ENCODE peak calls at places on chromosome 14, in eight cellular contexts. K is MM.1S, N is fibroblast of lung, C is HCT116, R is SK-N-SH, B is K562, Y is GM12878, P is neural progenitor cell. H is an unnamed sample.

GRCh38 chr14:96479435-96480146 is 22.6 kb upstream of the PAPOLA start:
- DNase-seq in K (no peak), N (peak), C (no peak), R (no peak), B (no peak), Y (no peak), P (no peak), H (no peak)

GRCh38 chr14:24818054-24818822 is 184.2 kb upstream of the GZMB start:
- DNase-seq in K (no peak), N (no peak), C (no peak), R (no peak), B (no peak), Y (no peak), P (no peak), H (peak)

GRCh38 chr14:26856832-26857508 is 259.1 kb upstream of the NOVA1 start:
- DNase-seq in K (no peak), N (no peak), C (no peak), R (no peak), B (no peak), Y (no peak), P (no peak), H (no peak)

GRCh38 chr14:81311128-81311527 is 89.0 kb downstream of the STON2 start:
- DNase-seq in K (no peak), N (no peak), C (no peak), R (no peak), B (no peak), Y (no peak), P (no peak), H (no peak)

GRCh38 chr14:61347771-61348443 is 26.5 kb downstream of the PRKCH start:
- DNase-seq in K (no peak), N (no peak), C (no peak), R (no peak), B (no peak), Y (no peak), P (no peak), H (no peak)

GRCh38 chr14:53858344-53858682 is 98.3 kb downstream of the BMP4 start:
- DNase-seq in K (no peak), N (no peak), C (no peak), R (no peak), B (no peak), Y (no peak), P (no peak), H (no peak)

GRCh38 chr14:21055473-21056117 is 2.0 kb upstream of the RNASE8 start:
- DNase-seq in K (no peak), N (no peak), C (no peak), R (no peak), B (no peak), Y (no peak), P (no peak), H (peak)

GRCh38 chr14:37232907-37233481 is 35.3 kb downstream of the MIPOL1 start:
- DNase-seq in K (peak), N (peak), C (peak), R (peak), B (peak), Y (no peak), P (peak), H (no peak)

GRCh38 chr14:26820578-26820977 is 222.7 kb upstream of the NOVA1 start:
- DNase-seq in K (no peak), N (no peak), C (no peak), R (no peak), B (no peak), Y (no peak), P (no peak), H (no peak)

GRCh38 chr14:51609251-51609986 is 42.3 kb upstream of the FRMD6 start:
- DNase-seq in K (no peak), N (no peak), C (no peak), R (no peak), B (no peak), Y (no peak), P (no peak), H (no peak)

GRCh38 chr14:35986219-35986573 is 160.1 kb downstream of the BRMS1L start:
- DNase-seq in K (no peak), N (no peak), C (no peak), R (no peak), B (no peak), Y (peak), P (no peak), H (no peak)

GRCh38 chr14:55339770-55340169 is 68.5 kb downstream of the FBXO34 start:
- DNase-seq in K (peak), N (no peak), C (no peak), R (no peak), B (no peak), Y (no peak), P (no peak), H (no peak)

GRCh38 chr14:81450100-81450531 is 50.0 kb upstream of the STON2 start:
- DNase-seq in K (no peak), N (peak), C (no peak), R (no peak), B (no peak), Y (no peak), P (peak), H (no peak)

GRCh38 chr14:105582639-105583038 is 56.3 kb downstream of the TMEM121 start:
- DNase-seq in K (peak), N (peak), C (no peak), R (no peak), B (no peak), Y (no peak), P (peak), H (no peak)

GRCh38 chr14:34199585-34199984 is 248.7 kb upstream of the EGLN3 start:
- DNase-seq in K (no peak), N (peak), C (no peak), R (no peak), B (no peak), Y (no peak), P (no peak), H (no peak)

GRCh38 chr14:105333020-105333490 is 18.5 kb downstream of the PACS2 start:
- DNase-seq in K (no peak), N (no peak), C (no peak), R (no peak), B (no peak), Y (no peak), P (no peak), H (no peak)

GRCh38 chr14:51511265-51511664 is 140.4 kb upstream of the FRMD6 start:
- DNase-seq in K (no peak), N (no peak), C (no peak), R (no peak), B (no peak), Y (no peak), P (no peak), H (no peak)

GRCh38 chr14:78701246-78701645 is 531.1 kb downstream of the NRXN3 start:
- DNase-seq in K (no peak), N (no peak), C (no peak), R (no peak), B (no peak), Y (no peak), P (no peak), H (no peak)

GRCh38 chr14:99884834-99885648 is 91.8 kb downstream of the EML1 start:
- DNase-seq in K (peak), N (peak), C (peak), R (peak), B (peak), Y (peak), P (peak), H (no peak)

GRCh38 chr14:91149462-91149861 is 35.6 kb downstream of the DGLUCY start:
- DNase-seq in K (no peak), N (peak), C (no peak), R (no peak), B (peak), Y (no peak), P (no peak), H (peak)

GRCh38 chr14:92651793-92652382 is 96.5 kb downstream of the LGMN start:
- DNase-seq in K (no peak), N (no peak), C (no peak), R (no peak), B (no peak), Y (no peak), P (no peak), H (peak)

GRCh38 chr14:75310295-75311059 is 31.8 kb downstream of the FOS start:
- DNase-seq in K (no peak), N (peak), C (no peak), R (peak), B (no peak), Y (no peak), P (peak), H (peak)

GRCh38 chr14:103897075-103897947 is 30.9 kb upstream of the TDRD9 start:
- DNase-seq in K (no peak), N (no peak), C (no peak), R (no peak), B (no peak), Y (no peak), P (no peak), H (peak)

GRCh38 chr14:103898204-103898603 is 30.1 kb upstream of the TDRD9 start:
- DNase-seq in K (no peak), N (no peak), C (no peak), R (no peak), B (no peak), Y (no peak), P (no peak), H (no peak)

GRCh38 chr14:103898711-103899110 is 29.5 kb upstream of the TDRD9 start:
- DNase-seq in K (no peak), N (no peak), C (no peak), R (no peak), B (no peak), Y (no peak), P (no peak), H (peak)

GRCh38 chr14:103899833-103900232 is 28.4 kb upstream of the TDRD9 start:
- DNase-seq in K (no peak), N (no peak), C (no peak), R (peak), B (no peak), Y (no peak), P (no peak), H (no peak)

DNA sequence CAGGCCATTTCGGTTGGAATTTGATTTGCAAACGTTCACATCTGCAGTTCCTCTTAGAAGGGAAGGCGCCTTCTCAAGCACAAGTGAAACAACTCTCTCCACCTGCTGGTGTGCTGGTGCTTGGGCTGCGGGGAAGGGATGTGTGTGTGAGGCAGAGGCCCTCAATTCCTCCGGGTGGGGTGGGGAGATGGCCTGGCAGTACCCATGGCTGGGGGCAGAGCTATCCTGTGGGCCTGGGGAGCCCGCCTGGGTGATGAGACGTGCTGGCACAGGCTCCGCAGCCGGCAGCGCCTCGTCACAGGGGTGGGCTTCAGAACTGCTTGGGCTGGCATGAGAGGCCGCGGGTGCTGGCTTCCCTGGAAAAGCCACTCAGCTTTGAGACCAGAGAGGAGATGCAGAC is 28.9 kb upstream of the TDRD9 start:
- DNase-seq in K (no peak), N (no peak), C (no peak), R (peak), B (no peak), Y (no peak), P (no peak), H (peak)
- TF ChIP-seq CTCF in K (no peak), N (no peak), C (no peak), R (no peak), B (no peak), Y (no peak), P (no peak), H (no peak)

GRCh38 chr14:68663385-68664076 is 129.3 kb downstream of the ZFP36L1 start:
- DNase-seq in K (no peak), N (peak), C (no peak), R (no peak), B (no peak), Y (peak), P (no peak), H (no peak)
- H3K4me3 ChIP-seq in K (no peak), N (no peak), C (no peak), R (no peak), B (no peak), Y (peak), P (no peak), H (no peak)

DNA sequence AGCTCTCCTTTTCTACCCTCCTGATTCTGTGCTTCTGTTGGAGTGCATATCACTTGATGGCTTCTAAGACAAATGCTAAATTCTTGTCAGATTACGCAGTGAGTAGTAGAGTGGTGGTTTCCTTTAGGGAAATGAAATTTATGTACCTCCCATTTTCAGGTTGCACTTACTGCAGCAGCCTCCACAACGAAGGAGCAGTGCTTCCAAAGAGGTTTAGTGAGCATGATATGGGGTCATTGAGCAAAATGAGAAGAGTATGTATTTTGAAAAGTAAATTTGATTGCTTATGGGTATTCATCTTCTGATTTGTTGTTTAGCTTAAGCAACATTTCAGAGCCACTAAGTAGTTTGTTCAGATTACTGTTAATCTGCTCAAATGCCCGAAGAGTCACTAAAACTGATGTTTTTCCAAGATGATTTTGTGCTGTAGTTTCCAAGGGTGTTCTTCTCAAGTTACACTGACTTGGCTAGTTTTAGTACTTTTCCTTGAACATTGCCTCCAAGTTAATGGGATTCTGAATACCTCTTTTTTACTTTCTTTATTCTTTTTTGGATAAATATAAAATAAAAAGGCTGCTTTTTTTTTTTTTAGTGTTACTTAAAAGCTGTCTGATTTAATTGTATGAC is 493.7 kb downstream of the PCNX1 start:
- DNase-seq in K (no peak), N (peak), C (no peak), R (no peak), B (no peak), Y (peak), P (no peak), H (no peak)
- H3K9ac ChIP-seq in K (no peak), N (no peak), C (no peak), R (peak), B (no peak), Y (peak), P (no peak), H (no peak)

DNA sequence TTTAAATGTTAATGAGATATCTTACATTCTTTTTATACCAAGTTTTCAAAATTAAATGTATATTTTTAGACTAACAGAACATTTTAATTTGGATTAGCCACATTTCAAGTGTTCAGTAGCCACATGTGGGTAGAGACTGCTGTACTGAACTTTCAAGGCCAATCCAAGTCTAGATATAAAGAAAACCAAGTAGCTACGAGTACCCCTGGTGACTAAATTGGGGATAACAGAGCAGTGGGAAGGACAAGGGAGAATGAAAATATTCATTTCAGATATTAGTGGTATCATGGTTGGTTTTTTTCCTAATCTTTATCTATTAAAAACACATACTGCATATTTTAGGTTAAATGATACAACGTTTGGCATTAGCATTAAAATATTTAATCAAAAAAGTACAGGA is 69.4 kb upstream of the RHOJ start:
- DNase-seq in K (no peak), N (peak), C (no peak), R (peak), B (peak), Y (no peak), P (peak), H (no peak)
- TF ChIP-seq CTCF in K (peak), N (peak), C (no peak), R (peak), B (no peak), Y (no peak), P (peak), H (no peak)

GRCh38 chr14:93958567-93959238 is 17.7 kb downstream of the ASB2 start:
- DNase-seq in K (no peak), N (no peak), C (no peak), R (no peak), B (no peak), Y (no peak), P (no peak), H (no peak)

GRCh38 chr14:93961610-93962009 is 14.8 kb downstream of the ASB2 start:
- DNase-seq in K (no peak), N (no peak), C (no peak), R (no peak), B (no peak), Y (no peak), P (no peak), H (no peak)

GRCh38 chr14:93959239-93960107 is 16.9 kb downstream of the ASB2 start:
- DNase-seq in K (peak), N (peak), C (peak), R (no peak), B (peak), Y (peak), P (no peak), H (peak)

GRCh38 chr14:93960774-93961438 is 15.5 kb downstream of the ASB2 start:
- DNase-seq in K (no peak), N (no peak), C (no peak), R (no peak), B (no peak), Y (no peak), P (no peak), H (no peak)

GRCh38 chr14:93960108-93960475 is 16.3 kb downstream of the ASB2 start:
- DNase-seq in K (no peak), N (no peak), C (no peak), R (no peak), B (no peak), Y (no peak), P (no peak), H (no peak)
- H3K4me3 ChIP-seq in K (no peak), N (no peak), C (peak), R (no peak), B (no peak), Y (peak), P (no peak), H (no peak)

GRCh38 chr14:23568021-23568599 is 519 bp upstream of the AP1G2 start:
- DNase-seq in K (no peak), N (no peak), C (no peak), R (no peak), B (no peak), Y (no peak), P (no peak), H (no peak)

GRCh38 chr14:23569443-23570151 is 2.0 kb upstream of the AP1G2 start:
- DNase-seq in K (no peak), N (no peak), C (peak), R (peak), B (peak), Y (no peak), P (peak), H (peak)

GRCh38 chr14:23567186-23568020 is at the start of gene AP1G2:
- DNase-seq in K (peak), N (peak), C (peak), R (peak), B (peak), Y (peak), P (peak), H (peak)

GRCh38 chr14:23566782-23567185 is 807 bp downstream of the AP1G2 start:
- DNase-seq in K (no peak), N (peak), C (no peak), R (peak), B (peak), Y (no peak), P (peak), H (no peak)

GRCh38 chr14:23568600-23569310 is 1.2 kb upstream of the AP1G2 start:
- DNase-seq in K (no peak), N (no peak), C (no peak), R (peak), B (no peak), Y (no peak), P (peak), H (no peak)
- H3K9ac ChIP-seq in K (no peak), N (no peak), C (peak), R (no peak), B (peak), Y (peak), P (no peak), H (no peak)

DNA sequence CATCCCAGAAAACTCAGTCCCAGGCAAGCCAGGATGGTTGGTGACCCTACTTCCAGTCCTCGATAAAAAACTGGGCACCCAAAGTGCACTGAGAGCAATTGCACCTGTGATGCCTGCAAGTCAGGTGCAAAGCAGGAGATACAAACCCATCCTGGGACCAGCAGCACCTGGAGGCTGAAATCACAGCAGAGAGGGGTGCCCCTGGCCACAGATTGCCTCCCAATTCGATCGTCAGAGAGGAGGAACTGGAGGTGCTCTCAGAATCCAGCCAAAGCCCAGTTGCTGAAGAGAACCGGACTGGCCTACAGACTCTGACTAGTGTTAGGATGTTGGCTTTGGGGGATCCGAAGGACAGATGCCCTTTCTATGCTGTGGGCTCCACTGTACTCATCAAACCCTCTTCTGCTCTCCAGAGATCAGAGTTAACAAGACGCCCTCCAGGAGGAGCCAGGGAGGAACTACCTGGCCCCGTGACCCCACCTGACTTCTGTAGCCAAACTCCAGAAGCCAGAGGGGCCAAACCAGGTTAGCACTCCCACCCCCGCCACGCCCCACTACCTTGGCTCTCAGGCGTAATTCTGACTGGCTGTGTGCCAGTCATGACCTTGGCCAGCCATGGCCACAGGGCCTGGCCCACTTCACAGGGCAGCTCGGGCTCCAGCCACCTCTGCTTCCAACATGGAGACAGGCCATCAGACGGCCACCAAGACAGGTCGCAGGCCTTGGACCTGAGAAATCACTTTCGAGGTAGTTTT is 284.5 kb upstream of the RTL1 start:
- DNase-seq in K (no peak), N (no peak), C (no peak), R (peak), B (no peak), Y (no peak), P (no peak), H (no peak)
- TF ChIP-seq CTCF in K (no peak), N (no peak), C (no peak), R (no peak), B (no peak), Y (no peak), P (no peak), H (no peak)

H was measured in colonic mucosa.